ENCODE peak calls at places on chromosomes 7 and 10, in six cellular contexts. O is K562, U is choroid plexus epithelial cell, H is fibroblast of pulmonary artery, Z is GM06990, P is NB4. C is an unnamed sample.
A peak's percentile ranks its signal among the peaks of the same experiment; 100 is the strongest.

GRCh38 chr7:128405345-128406146 is 4.2 kb downstream of the IMPDH1 start:
- DNase-seq in Z (peak; percentile 71), H (peak; percentile 22), O (peak; percentile 98), P (peak; percentile 84), U (no peak), C (peak; percentile 50)

GRCh38 chr10:63260860-63261251 is 127.7 kb downstream of the NRBF2 start:
- DNase-seq in Z (peak; percentile 50), P (peak; percentile 81), U (no peak), O (no peak), H (no peak), C (no peak)

GRCh38 chr10:49471532-49471931 is 67.4 kb downstream of the ERCC6 start:
- DNase-seq in P (no peak), O (no peak), Z (no peak), U (no peak), H (no peak), C (no peak)

GRCh38 chr10:5461914-5462840 is 37.2 kb downstream of the CALML5 start:
- DNase-seq in O (peak; percentile 75), P (peak; percentile 61), U (peak; percentile 53), Z (no peak), H (peak; percentile 23), C (peak; percentile 61)

GRCh38 chr10:119412831-119413737 is 129.4 kb downstream of the RGS10 start:
- DNase-seq in P (no peak), O (no peak), Z (no peak), H (no peak), U (peak; percentile 77), C (peak; percentile 30)

GRCh38 chr7:128713794-128714193 is 25.4 kb upstream of the CALU start:
- DNase-seq in H (no peak), Z (no peak), U (no peak), O (no peak), P (no peak), C (no peak)

GRCh38 chr7:100793806-100794660 is 33.3 kb downstream of the EPHB4 start:
- DNase-seq in O (no peak), H (peak; percentile 20), Z (no peak), U (peak; percentile 43), P (no peak), C (no peak)

GRCh38 chr10:72462261-72462660 is 107.5 kb upstream of the DNAJB12 start:
- DNase-seq in P (no peak), Z (no peak), O (no peak), U (no peak), H (no peak), C (no peak)

GRCh38 chr7:119720541-119720940 is 552.4 kb upstream of the KCND2 start:
- DNase-seq in H (peak; percentile 92), U (peak; percentile 94), P (no peak), O (no peak), Z (no peak), C (peak; percentile 86)

GRCh38 chr7:139362981-139363380 is 3.3 kb downstream of the LUC7L2 start:
- DNase-seq in O (no peak), Z (no peak), P (no peak), H (no peak), U (no peak), C (no peak)

GRCh38 chr7:127158659-127159058 is 94.1 kb downstream of the GRM8 start:
- DNase-seq in P (peak; percentile 31), U (no peak), Z (no peak), H (no peak), O (peak; percentile 12), C (peak; percentile 10)

GRCh38 chr7:77388055-77388454 is 28.1 kb downstream of the GSAP start:
- DNase-seq in P (no peak), U (no peak), O (no peak), H (no peak), Z (no peak), C (no peak)

GRCh38 chr10:132486539-132487121 is 51.0 kb upstream of the INPP5A start:
- DNase-seq in U (no peak), Z (no peak), O (no peak), H (no peak), P (no peak), C (no peak)

GRCh38 chr7:65457705-65458104 is 84.0 kb downstream of the ZNF92 start:
- DNase-seq in P (no peak), Z (no peak), H (no peak), O (no peak), U (no peak), C (no peak)

GRCh38 chr7:32347244-32347828 is 142.8 kb downstream of the LSM5 start:
- DNase-seq in O (peak; percentile 44), P (peak; percentile 47), H (peak; percentile 33), U (peak; percentile 37), Z (no peak), C (peak; percentile 4)

GRCh38 chr10:95739046-95739445 is 16.9 kb upstream of the ENTPD1 start:
- DNase-seq in H (no peak), P (no peak), Z (no peak), O (no peak), U (no peak), C (no peak)

GRCh38 chr7:102024005-102024768 is 206.8 kb downstream of the CUX1 start:
- DNase-seq in Z (no peak), O (no peak), P (no peak), U (no peak), H (no peak), C (no peak)

GRCh38 chr10:17805921-17806577 is 3.1 kb upstream of the MRC1 start:
- DNase-seq in O (no peak), P (peak; percentile 4), Z (no peak), H (no peak), U (no peak), C (no peak)

GRCh38 chr10:96541921-96542320 is 28.2 kb upstream of the TLL2 start:
- DNase-seq in O (no peak), Z (no peak), P (no peak), H (no peak), U (peak; percentile 68), C (no peak)

GRCh38 chr7:43204081-43204480 is 91.6 kb downstream of the HECW1 start:
- DNase-seq in U (peak; percentile 74), Z (no peak), P (no peak), H (peak; percentile 66), O (no peak), C (peak; percentile 21)

GRCh38 chr7:129553861-129554530 is 51.7 kb downstream of the SMKR1 start:
- DNase-seq in U (peak; percentile 31), O (no peak), P (peak; percentile 57), Z (no peak), H (no peak), C (no peak)

GRCh38 chr10:61835069-61835908 is 66.2 kb upstream of the ARID5B start:
- DNase-seq in P (peak; percentile 36), H (peak; percentile 87), O (peak; percentile 65), U (peak; percentile 91), Z (peak; percentile 6), C (peak; percentile 84)

GRCh38 chr7:31521336-31522010 is 7.6 kb downstream of the ITPRID1 start:
- DNase-seq in Z (no peak), H (no peak), P (no peak), U (no peak), O (no peak), C (no peak)

DNA sequence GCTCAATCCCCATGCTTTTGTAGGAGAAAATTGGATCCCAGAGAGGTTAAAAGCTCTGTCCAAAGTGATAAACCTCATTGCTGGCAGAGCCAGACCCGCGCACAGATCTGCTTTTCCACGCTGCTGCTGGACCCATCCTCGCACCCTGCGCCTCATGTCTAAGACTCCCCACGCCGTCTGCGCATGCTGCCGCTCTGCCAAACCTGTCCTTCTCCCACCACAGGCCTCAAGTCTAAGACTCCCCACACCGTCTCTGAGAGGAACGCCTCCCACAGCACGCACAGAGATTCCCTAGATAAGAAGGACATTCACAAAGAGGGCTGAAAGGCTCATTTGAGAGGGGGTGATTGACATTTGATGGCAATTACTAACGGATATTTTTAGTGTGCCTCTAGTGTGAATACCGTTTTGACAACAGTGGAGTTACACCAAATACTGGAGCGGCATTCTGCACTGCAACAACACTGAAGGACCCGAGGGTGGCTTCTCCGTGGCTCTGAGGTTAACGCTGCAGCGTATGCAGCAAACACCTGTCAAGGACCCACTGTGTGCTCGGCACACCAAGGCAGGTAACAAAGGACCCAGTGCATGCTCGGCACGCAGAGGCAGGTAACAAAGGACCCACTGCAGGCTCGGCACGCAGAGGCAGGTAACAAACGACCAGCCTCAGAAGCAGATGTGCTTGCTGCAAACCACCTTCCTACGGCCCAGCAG is 231.4 kb downstream of the DNAJB6 start:
- DNase-seq in O (no peak), Z (no peak), U (no peak), P (peak; percentile 54), H (no peak), C (no peak)
- H3K4me3 ChIP-seq in O (no peak overlapping the region), Z (peak overlapping the region; percentile 47), U (peak overlapping the region; percentile 74), P (peak overlapping the region; percentile 82), H (peak overlapping the region; percentile 59), C (no peak overlapping the region)

DNA sequence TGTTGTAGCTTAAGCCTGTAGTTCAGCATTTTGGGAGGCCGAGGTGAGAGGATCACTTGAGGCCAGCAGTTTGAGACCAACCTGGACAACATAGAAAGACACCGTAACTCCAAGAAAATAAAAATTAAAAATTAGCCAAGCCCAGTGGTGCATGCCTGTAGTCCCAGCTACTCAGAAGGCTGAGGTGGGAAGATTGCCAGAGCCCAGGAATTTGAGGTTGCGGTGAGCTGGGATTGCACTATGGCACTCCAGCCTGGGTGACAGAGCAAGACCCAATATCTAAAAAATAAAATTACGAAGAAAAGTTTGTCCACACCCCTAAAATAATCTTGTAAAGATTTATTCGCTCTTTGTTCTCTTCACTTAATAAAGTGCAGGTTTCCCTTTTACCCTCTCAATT is 951.0 kb downstream of the TYW1 start:
- DNase-seq in U (no peak), O (no peak), P (no peak), Z (no peak), H (no peak), C (no peak)
- H3K4me3 ChIP-seq in U (no peak overlapping the region), O (no peak overlapping the region), P (no peak overlapping the region), Z (no peak overlapping the region), H (no peak overlapping the region), C (no peak overlapping the region)

DNA sequence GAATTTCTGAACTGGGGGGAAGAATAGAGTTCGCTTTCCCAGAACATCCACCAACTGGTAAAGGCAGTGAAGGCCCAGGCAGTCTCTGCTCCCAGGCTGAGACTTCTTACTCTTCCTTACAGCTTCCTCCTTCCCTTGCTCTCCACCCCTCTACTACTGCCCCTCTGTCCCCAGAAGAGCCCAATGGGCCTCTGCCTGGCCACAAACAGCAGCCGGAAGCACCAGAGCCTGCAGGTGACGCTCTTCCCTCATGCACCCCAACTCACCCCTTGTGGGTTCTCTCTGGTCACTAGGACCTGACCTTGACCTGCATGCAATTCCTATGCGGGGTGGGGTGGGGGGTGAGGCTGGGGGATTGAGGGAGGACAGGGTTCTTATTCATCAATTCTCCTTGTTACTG is 16.5 kb downstream of the FAM131B start:
- DNase-seq in O (no peak), H (no peak), U (no peak), Z (no peak), P (no peak), C (no peak)
- H3K4me3 ChIP-seq in O (no peak overlapping the region), H (no peak overlapping the region), U (no peak overlapping the region), Z (no peak overlapping the region), P (no peak overlapping the region), C (no peak overlapping the region)

DNA sequence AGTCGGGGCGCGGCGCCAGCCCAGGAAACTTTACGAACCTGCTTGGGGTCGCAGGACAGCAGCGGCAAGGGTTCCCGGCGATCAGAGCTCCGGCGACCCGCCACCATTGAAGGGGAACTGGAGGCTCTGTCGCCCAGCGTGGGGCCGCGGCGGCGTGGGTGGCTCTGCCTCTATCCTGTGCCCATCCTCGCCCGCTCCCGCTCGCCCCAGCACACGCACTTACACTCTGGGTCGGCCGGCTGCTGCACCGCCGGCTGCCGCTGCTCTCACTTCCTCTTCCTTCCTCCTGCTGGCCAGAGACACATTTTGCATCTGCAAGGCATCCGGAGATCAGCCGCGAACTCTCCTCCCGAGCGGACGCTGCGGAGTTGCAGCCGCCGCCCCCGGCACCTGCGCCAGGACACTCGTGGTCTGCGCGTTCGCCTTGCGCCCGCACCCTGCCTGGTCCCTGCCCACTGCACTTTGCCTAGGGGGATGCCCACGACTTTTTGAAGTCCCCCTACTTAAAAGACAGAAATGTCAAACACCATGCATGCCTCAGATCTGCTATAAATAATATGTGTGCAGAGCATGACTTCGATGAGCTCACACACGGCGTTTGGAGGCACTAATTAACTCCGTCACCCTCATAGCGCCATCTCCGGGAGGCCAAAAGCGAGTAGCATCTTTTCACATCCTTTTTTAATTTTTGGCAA is at the start of gene ELMO1:
- DNase-seq in H (peak; percentile 44), O (peak; percentile 39), U (peak; percentile 50), P (peak; percentile 98), Z (peak; percentile 89), C (peak; percentile 88)
- H3K4me3 ChIP-seq in H (peak within 1 kb of the TSS; percentile 40), O (peak within 1 kb of the TSS; percentile 19), U (peak within 1 kb of the TSS; percentile 44), P (peak within 1 kb of the TSS; percentile 62), Z (peak within 1 kb of the TSS; percentile 77), C (peak within 1 kb of the TSS; percentile 81)

C was measured in cardiac muscle cell.